ENCODE peak calls at places on chromosomes 11 and 22, in four cellular contexts. W, L, R and T are unnamed samples. For H3K27me3, the result is how much of the 10 kb centered on the place peaks cover.

GRCh38 chr11:119195680-119196079 is 10.4 kb downstream of the NHERF4 start:
- DNase-seq in W (peak), L (peak), R (no peak), T (peak)

GRCh38 chr22:45163074-45163416 is 680 bp upstream of the NUP50 start:
- DNase-seq in W (no peak), L (no peak), R (no peak), T (no peak)

GRCh38 chr11:134432776-134433175 is 20.7 kb upstream of the B3GAT1 start:
- DNase-seq in W (no peak), L (no peak), R (no peak), T (no peak)

GRCh38 chr22:20972014-20972797 is 5.2 kb downstream of the AIFM3 start:
- DNase-seq in W (no peak), L (no peak), R (no peak), T (no peak)

GRCh38 chr11:95512682-95513081 is 276.9 kb downstream of the FAM76B start:
- DNase-seq in W (no peak), L (peak), R (no peak), T (no peak)

GRCh38 chr11:112318193-112318592 is 57.5 kb upstream of the PLET1 start:
- DNase-seq in W (no peak), L (no peak), R (no peak), T (no peak)

GRCh38 chr22:44086759-44087158 is 62.7 kb downstream of the PARVB start:
- DNase-seq in W (no peak), L (no peak), R (no peak), T (no peak)

GRCh38 chr11:61503135-61503770 is 5.3 kb upstream of the LRRC10B start:
- DNase-seq in W (no peak), L (no peak), R (no peak), T (no peak)

DNA sequence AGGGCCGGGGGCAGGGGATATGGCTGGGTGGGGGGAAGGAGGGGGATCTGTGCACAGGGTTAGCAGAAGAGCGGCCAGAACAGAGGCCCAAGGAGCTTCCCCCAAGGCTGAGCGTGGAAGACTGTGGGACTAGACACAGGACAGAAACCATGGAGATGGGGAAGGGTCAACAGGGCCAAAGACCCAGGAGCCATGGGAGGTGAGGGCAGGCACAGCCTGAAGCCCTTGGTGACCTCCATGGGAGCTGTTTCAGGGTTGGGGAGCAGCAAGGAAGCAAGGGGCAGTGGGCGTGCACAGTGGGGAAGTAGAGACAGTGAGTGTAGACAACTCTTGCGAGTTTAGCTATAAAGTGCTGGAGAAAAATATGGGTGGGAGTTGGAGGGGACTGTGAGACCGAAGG is 56.6 kb downstream of the WNT11 start:
- DNase-seq in W (no peak), L (no peak), R (no peak), T (no peak)
- H3K27me3 ChIP-seq in W (under half), L (under half), R (under half), T (under half)

DNA sequence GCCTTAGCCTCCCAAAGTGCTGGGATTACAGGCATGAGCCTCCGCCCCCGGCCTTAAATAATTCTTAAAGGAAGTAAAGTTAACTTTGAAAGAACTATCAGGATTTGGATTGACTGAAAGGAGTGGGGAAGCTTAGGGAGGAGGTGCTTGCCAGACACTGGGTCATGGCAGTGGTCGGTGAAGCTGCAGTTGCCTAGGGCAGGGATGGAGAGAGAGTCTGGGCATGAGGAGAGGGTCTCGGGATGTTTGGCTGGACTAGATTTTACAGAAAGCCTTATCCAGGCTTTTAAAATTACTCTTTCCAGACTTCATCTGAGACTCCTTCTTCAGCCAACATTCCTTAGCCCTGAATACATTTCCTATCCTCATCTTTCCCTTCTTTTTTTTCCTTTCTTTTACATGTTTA is 520 bp upstream of the NNMT start:
- DNase-seq in W (no peak), L (no peak), R (no peak), T (no peak)
- H3K4me3 ChIP-seq in W (peak), L (no peak), R (no peak), T (peak)

DNA sequence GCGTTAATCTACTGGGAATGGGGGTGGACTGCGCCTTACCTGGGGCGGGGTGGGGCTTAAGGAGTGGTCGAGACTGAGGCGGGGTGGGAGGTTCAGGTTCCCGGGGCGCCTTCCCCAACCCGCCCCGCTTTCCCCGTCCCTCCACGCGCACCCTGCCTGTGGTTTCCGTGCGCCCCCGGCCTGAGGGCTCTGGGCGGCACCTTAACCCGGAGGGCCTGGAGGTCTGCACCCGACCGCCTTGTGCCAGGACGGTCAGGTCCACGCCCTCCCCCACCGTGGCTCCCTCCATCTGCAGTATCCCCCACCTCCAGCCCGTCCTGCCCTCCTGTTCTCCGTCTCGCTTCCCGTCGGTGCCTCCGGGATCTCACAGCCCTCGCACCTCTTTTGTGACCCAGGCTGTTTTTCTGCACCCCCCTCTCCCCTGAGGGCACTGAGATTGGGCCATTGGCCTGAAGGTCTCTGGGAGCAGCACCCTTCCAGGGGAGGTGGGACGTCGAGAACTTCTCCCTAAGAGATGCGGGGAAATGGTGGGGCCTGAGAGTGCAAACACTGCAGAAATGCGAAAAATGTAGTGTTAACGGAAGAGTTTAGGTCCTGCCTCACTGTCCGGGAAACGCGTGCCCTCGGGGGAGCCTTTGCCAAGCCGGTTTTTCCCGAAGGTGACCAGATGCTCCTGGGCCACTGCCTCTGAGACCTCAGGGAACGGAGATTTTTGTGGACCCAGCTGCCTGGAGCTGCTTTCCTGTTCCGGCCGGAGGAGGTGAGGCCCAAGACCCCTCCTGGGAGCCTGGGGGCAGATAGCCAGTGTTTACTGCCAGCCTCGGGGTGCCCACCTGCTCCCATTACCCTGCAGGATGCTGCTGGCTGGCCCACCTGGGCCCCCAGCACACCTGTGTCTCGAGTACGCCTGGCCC is 1.2 kb upstream of the ASCL2 start:
- DNase-seq in W (peak), L (no peak), R (no peak), T (no peak)
- H3K27me3 ChIP-seq in W (under half), L (under half), R (half or more), T (half or more)

DNA sequence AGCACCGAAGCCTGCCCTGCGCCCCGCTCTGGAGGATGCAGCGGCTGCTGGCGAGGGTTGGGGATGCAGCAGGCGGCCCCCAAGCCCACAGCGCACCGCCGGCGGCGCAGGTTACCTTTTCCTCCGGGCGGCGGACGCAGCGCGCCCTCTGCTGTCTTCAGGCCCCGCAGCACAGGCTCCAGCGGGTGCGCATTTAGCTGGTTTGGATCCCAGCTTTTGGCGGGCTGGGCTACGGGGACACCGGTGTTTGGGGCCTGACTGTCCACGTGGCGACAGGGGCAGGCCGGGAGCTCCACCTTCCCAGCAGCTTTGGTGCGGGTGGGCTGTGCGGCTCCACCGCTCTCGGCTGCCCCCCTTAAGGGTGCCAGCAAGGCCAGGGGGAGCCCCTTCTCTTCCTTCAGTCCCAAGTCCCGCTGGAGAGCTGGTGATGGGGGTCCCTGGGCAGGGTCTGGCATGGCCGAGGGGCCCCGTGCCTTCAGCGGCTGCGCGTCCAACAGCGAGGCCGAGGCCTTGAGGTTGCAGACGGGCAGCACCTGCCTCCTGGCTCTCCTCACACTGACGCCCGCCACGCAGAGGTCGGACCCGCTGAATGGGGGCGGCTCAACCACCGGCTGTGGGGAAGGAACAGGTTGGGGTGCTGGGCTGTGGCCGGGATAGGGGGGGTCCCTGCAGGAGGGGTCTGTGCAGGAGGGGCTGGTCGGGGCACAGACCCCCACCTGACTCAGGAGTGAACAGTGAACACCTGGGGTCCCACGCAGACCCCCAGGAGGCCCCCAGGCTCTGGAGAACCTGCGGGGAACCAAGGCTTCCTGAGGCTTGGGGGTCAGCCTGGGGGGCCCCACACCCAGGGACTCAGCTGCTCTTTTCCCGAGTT is 18.0 kb upstream of the IL17REL start:
- DNase-seq in W (peak), L (peak), R (peak), T (peak)
- H3K4me3 ChIP-seq in W (no peak), L (peak), R (no peak), T (no peak)

DNA sequence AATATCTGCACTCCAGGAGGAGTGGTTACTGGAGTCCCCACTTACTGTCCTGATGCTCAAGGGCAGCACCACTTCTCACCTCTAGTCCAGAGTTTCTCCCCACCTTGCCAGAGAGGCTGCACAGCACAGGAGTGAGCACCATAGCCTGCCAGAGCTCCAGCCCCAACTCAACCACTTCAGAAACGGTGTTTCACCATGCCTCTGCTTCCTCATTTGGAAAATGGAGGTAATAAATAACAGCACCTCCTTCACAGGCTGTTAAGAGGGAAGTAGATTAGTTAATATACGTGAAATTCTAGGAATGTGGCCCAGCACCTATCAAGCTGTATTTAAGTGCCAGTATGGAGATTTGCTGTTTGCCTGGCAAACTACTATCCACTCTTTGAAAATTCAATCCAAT is 63.0 kb downstream of the GALNT18 start:
- DNase-seq in W (peak), L (no peak), R (peak), T (peak)
- H3K27me3 ChIP-seq in W (under half), L (under half), R (under half), T (under half)

DNA sequence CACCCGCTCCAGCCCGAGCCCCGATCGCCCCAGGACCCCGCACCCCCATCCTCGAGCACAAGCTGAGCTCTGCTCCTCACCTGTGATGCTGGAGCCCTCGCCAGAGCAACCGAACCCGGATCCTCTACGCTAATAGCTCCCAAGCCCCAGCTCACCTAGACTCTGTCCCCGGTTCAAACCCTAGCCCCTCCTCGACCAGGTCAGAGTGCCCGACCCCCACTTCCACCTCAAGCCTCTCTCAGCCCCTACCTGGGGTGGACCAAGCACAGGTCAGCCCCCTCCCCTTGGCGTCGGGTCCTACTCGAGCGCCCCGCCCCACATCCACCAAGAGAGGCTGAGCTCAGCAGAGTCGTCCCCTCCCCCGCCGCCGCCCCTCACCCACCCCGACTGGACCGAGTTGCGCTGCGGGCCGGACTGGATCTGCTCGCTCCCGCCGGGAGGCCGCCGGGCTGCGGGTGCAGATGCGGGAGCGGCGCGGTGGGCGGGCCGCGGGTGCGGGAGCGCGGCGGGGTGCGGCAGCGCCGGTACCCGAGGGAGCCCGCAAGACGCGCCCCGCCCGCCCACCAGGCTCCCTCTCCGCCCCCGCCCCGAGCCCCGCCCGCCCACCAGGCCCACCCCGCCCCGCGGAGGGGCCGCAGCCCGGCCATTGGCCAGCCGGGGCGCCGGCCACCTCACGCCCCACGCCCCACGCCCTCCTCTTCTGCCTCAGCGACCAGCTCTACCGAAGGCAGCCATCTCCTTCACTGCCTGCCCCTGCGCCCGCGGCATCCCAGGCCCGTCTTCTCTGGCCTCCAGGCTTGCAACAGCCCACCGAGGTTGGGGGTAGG is 577 bp upstream of the DKK3 start:
- DNase-seq in W (peak), L (peak), R (no peak), T (peak)
- H3K4me3 ChIP-seq in W (peak), L (peak), R (peak), T (peak)

DNA sequence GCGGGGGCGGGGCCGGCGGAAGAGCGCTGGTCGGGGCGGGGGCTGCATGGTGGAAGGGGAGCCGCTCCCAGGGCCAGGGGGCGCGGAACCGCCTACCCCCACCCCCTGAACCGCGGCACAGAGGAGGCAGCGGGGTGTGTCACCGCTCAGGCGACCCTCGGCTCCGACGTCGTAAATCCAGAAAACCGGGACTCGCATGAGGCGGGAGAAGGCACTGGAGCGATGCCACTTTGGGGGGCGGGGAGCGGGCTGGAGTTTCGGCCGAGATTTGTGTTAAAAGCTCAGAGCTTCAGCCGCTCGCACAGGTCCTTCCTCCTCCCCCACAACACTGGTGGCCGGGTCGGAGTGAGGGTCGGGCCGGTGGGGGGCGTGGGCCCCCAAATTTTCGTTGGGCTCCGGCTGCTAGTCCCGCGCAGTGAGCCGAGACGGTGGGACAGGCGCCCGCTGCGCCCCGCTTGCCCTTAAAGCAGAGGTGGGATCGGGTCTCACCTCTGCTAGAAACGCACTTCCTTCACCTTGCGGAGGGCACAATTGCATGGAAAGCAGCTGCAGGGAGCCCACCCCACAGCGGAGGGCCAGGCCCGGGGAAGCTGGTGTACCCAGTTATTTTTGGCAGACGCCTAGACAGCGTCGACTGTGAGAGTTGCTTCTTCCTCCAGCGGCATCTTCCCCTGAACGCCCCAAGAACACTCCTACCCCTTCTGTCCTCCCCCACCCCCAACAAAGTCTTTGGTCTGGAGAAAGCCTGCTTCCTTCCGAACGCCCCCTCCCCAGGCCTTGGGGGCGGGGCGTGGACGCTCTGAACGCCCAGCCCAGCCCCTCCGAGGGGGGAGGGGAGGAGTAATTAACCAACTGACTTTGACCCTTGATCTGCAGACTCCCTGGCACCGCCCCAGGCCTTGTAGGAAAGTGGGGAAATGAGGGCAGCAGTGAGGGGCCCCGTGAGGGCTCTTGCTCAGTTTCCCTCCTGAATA is 1.1 kb downstream of the OVOL1 start:
- DNase-seq in W (no peak), L (peak), R (no peak), T (no peak)
- H3K27me3 ChIP-seq in W (under half), L (under half), R (under half), T (under half)

GRCh38 chr11:44199816-44200215 is 104.3 kb downstream of the EXT2 start:
- DNase-seq in W (no peak), L (no peak), R (no peak), T (no peak)

GRCh38 chr11:44207292-44207691 is 102.6 kb downstream of the ALX4 start:
- DNase-seq in W (no peak), L (no peak), R (no peak), T (no peak)

GRCh38 chr11:44205836-44206235 is 104.1 kb downstream of the ALX4 start:
- DNase-seq in W (no peak), L (no peak), R (no peak), T (no peak)

GRCh38 chr11:44205358-44205757 is 104.6 kb downstream of the ALX4 start:
- DNase-seq in W (no peak), L (no peak), R (no peak), T (no peak)

GRCh38 chr11:44203270-44204043 is 106.5 kb downstream of the ALX4 start:
- DNase-seq in W (no peak), L (no peak), R (no peak), T (no peak)
- H3K4me3 ChIP-seq in W (no peak), L (no peak), R (no peak), T (no peak)